ENCODE peak calls at places on chromosomes 5 and 9, in five cellular contexts. One of them, this sample, is unnamed.

GRCh38 chr9:133754187-133754586 is 16.0 kb upstream of the SARDH start:
- DNase-seq in stimulated activated CD4-positive, alpha-beta T cell treated with anti-CD3 and anti-CD28 coated beads, Interleukin-2, amount 100 ng/mL, for 48 hours: no peak
- DNase-seq in T-helper 17 cell: no peak
- DNase-seq in body of pancreas: no peak
- DNase-seq in HFF-Myc: no peak
- DNase-seq in this sample: no peak

GRCh38 chr5:179368016-179368805 is 22.9 kb upstream of the ADAMTS2 start:
- DNase-seq in T-helper 17 cell: no peak
- DNase-seq in stimulated activated CD4-positive, alpha-beta T cell treated with anti-CD3 and anti-CD28 coated beads, Interleukin-2, amount 100 ng/mL, for 48 hours: no peak
- DNase-seq in HFF-Myc: no peak
- DNase-seq in body of pancreas: no peak
- DNase-seq in this sample: no peak

GRCh38 chr5:78920604-78921003 is 64.5 kb downstream of the ARSB start:
- DNase-seq in T-helper 17 cell: no peak
- DNase-seq in body of pancreas: no peak
- DNase-seq in stimulated activated CD4-positive, alpha-beta T cell treated with anti-CD3 and anti-CD28 coated beads, Interleukin-2, amount 100 ng/mL, for 48 hours: no peak
- DNase-seq in HFF-Myc: peak
- DNase-seq in this sample: no peak

GRCh38 chr5:91332267-91333044 is 50.7 kb downstream of the ARRDC3 start:
- DNase-seq in T-helper 17 cell: no peak
- DNase-seq in stimulated activated CD4-positive, alpha-beta T cell treated with anti-CD3 and anti-CD28 coated beads, Interleukin-2, amount 100 ng/mL, for 48 hours: no peak
- DNase-seq in HFF-Myc: peak
- DNase-seq in body of pancreas: no peak
- DNase-seq in this sample: no peak

GRCh38 chr5:178546675-178547033 is 43.5 kb downstream of the COL23A1 start:
- DNase-seq in T-helper 17 cell: no peak
- DNase-seq in HFF-Myc: no peak
- DNase-seq in stimulated activated CD4-positive, alpha-beta T cell treated with anti-CD3 and anti-CD28 coated beads, Interleukin-2, amount 100 ng/mL, for 48 hours: no peak
- DNase-seq in body of pancreas: no peak
- DNase-seq in this sample: no peak

GRCh38 chr9:7653262-7653661 is 146.3 kb downstream of the DMAC1 start:
- DNase-seq in stimulated activated CD4-positive, alpha-beta T cell treated with anti-CD3 and anti-CD28 coated beads, Interleukin-2, amount 100 ng/mL, for 48 hours: no peak
- DNase-seq in body of pancreas: no peak
- DNase-seq in T-helper 17 cell: no peak
- DNase-seq in HFF-Myc: no peak
- DNase-seq in this sample: no peak

GRCh38 chr5:98513378-98513777 is 260.1 kb upstream of the RGMB start:
- DNase-seq in T-helper 17 cell: no peak
- DNase-seq in body of pancreas: peak
- DNase-seq in HFF-Myc: no peak
- DNase-seq in stimulated activated CD4-positive, alpha-beta T cell treated with anti-CD3 and anti-CD28 coated beads, Interleukin-2, amount 100 ng/mL, for 48 hours: no peak
- DNase-seq in this sample: no peak

GRCh38 chr9:131758972-131759647 is 19.2 kb upstream of the RAPGEF1 start:
- DNase-seq in HFF-Myc: no peak
- DNase-seq in body of pancreas: no peak
- DNase-seq in T-helper 17 cell: no peak
- DNase-seq in stimulated activated CD4-positive, alpha-beta T cell treated with anti-CD3 and anti-CD28 coated beads, Interleukin-2, amount 100 ng/mL, for 48 hours: no peak
- DNase-seq in this sample: no peak

GRCh38 chr9:79661926-79662552 is 90.3 kb downstream of the TLE4 start:
- DNase-seq in stimulated activated CD4-positive, alpha-beta T cell treated with anti-CD3 and anti-CD28 coated beads, Interleukin-2, amount 100 ng/mL, for 48 hours: no peak
- DNase-seq in body of pancreas: no peak
- DNase-seq in T-helper 17 cell: no peak
- DNase-seq in HFF-Myc: no peak
- DNase-seq in this sample: no peak

GRCh38 chr9:16106211-16106610 is 553.4 kb downstream of the CCDC171 start:
- DNase-seq in T-helper 17 cell: no peak
- DNase-seq in HFF-Myc: no peak
- DNase-seq in body of pancreas: no peak
- DNase-seq in stimulated activated CD4-positive, alpha-beta T cell treated with anti-CD3 and anti-CD28 coated beads, Interleukin-2, amount 100 ng/mL, for 48 hours: no peak
- DNase-seq in this sample: no peak

GRCh38 chr5:119229950-119230349 is 125.9 kb upstream of the TNFAIP8 start:
- DNase-seq in body of pancreas: no peak
- DNase-seq in T-helper 17 cell: no peak
- DNase-seq in HFF-Myc: no peak
- DNase-seq in stimulated activated CD4-positive, alpha-beta T cell treated with anti-CD3 and anti-CD28 coated beads, Interleukin-2, amount 100 ng/mL, for 48 hours: no peak
- DNase-seq in this sample: no peak

GRCh38 chr5:126462239-126463014 is 39.2 kb downstream of the GRAMD2B start:
- DNase-seq in stimulated activated CD4-positive, alpha-beta T cell treated with anti-CD3 and anti-CD28 coated beads, Interleukin-2, amount 100 ng/mL, for 48 hours: no peak
- DNase-seq in body of pancreas: no peak
- DNase-seq in HFF-Myc: no peak
- DNase-seq in T-helper 17 cell: no peak
- DNase-seq in this sample: no peak

GRCh38 chr5:150590979-150591411 is 49.5 kb upstream of the SYNPO start:
- DNase-seq in T-helper 17 cell: no peak
- DNase-seq in HFF-Myc: no peak
- DNase-seq in stimulated activated CD4-positive, alpha-beta T cell treated with anti-CD3 and anti-CD28 coated beads, Interleukin-2, amount 100 ng/mL, for 48 hours: no peak
- DNase-seq in body of pancreas: no peak
- DNase-seq in this sample: no peak

GRCh38 chr9:114804504-114804903 is 1.3 kb downstream of the TNFSF15 start:
- DNase-seq in T-helper 17 cell: no peak
- DNase-seq in HFF-Myc: peak
- DNase-seq in body of pancreas: peak
- DNase-seq in stimulated activated CD4-positive, alpha-beta T cell treated with anti-CD3 and anti-CD28 coated beads, Interleukin-2, amount 100 ng/mL, for 48 hours: no peak
- DNase-seq in this sample: peak

GRCh38 chr9:2389404-2389803 is 232.2 kb upstream of the VLDLR start:
- DNase-seq in T-helper 17 cell: no peak
- DNase-seq in HFF-Myc: no peak
- DNase-seq in stimulated activated CD4-positive, alpha-beta T cell treated with anti-CD3 and anti-CD28 coated beads, Interleukin-2, amount 100 ng/mL, for 48 hours: no peak
- DNase-seq in body of pancreas: no peak
- DNase-seq in this sample: no peak

GRCh38 chr9:73426226-73426625 is 274.6 kb downstream of the ANXA1 start:
- DNase-seq in T-helper 17 cell: no peak
- DNase-seq in body of pancreas: no peak
- DNase-seq in stimulated activated CD4-positive, alpha-beta T cell treated with anti-CD3 and anti-CD28 coated beads, Interleukin-2, amount 100 ng/mL, for 48 hours: no peak
- DNase-seq in HFF-Myc: no peak
- DNase-seq in this sample: no peak

GRCh38 chr5:154260224-154260859 is 69.8 kb downstream of the GALNT10 start:
- DNase-seq in HFF-Myc: no peak
- DNase-seq in body of pancreas: no peak
- DNase-seq in T-helper 17 cell: no peak
- DNase-seq in stimulated activated CD4-positive, alpha-beta T cell treated with anti-CD3 and anti-CD28 coated beads, Interleukin-2, amount 100 ng/mL, for 48 hours: no peak
- DNase-seq in this sample: no peak

GRCh38 chr9:128689820-128690683 is 1.0 kb downstream of the SET start:
- DNase-seq in T-helper 17 cell: peak
- DNase-seq in body of pancreas: peak
- DNase-seq in HFF-Myc: no peak
- DNase-seq in stimulated activated CD4-positive, alpha-beta T cell treated with anti-CD3 and anti-CD28 coated beads, Interleukin-2, amount 100 ng/mL, for 48 hours: peak
- DNase-seq in this sample: no peak

GRCh38 chr5:112960316-112960715 is 16.3 kb upstream of the DCP2 start:
- DNase-seq in HFF-Myc: no peak
- DNase-seq in body of pancreas: no peak
- DNase-seq in T-helper 17 cell: no peak
- DNase-seq in stimulated activated CD4-positive, alpha-beta T cell treated with anti-CD3 and anti-CD28 coated beads, Interleukin-2, amount 100 ng/mL, for 48 hours: no peak
- DNase-seq in this sample: no peak

GRCh38 chr5:59099270-59099994 is 516.6 kb downstream of the RAB3C start:
- DNase-seq in T-helper 17 cell: no peak
- DNase-seq in body of pancreas: no peak
- DNase-seq in HFF-Myc: no peak
- DNase-seq in stimulated activated CD4-positive, alpha-beta T cell treated with anti-CD3 and anti-CD28 coated beads, Interleukin-2, amount 100 ng/mL, for 48 hours: no peak
- DNase-seq in this sample: no peak

GRCh38 chr9:120692901-120693573 is 21.2 kb downstream of the MEGF9 start:
- DNase-seq in HFF-Myc: no peak
- DNase-seq in stimulated activated CD4-positive, alpha-beta T cell treated with anti-CD3 and anti-CD28 coated beads, Interleukin-2, amount 100 ng/mL, for 48 hours: no peak
- DNase-seq in body of pancreas: no peak
- DNase-seq in T-helper 17 cell: no peak
- DNase-seq in this sample: no peak

GRCh38 chr5:87260604-87261200 is 7.0 kb upstream of the RASA1 start:
- DNase-seq in T-helper 17 cell: no peak
- DNase-seq in HFF-Myc: no peak
- DNase-seq in stimulated activated CD4-positive, alpha-beta T cell treated with anti-CD3 and anti-CD28 coated beads, Interleukin-2, amount 100 ng/mL, for 48 hours: no peak
- DNase-seq in body of pancreas: no peak
- DNase-seq in this sample: no peak

GRCh38 chr5:79459626-79460025 is 54.3 kb downstream of the HOMER1 start:
- DNase-seq in T-helper 17 cell: no peak
- DNase-seq in stimulated activated CD4-positive, alpha-beta T cell treated with anti-CD3 and anti-CD28 coated beads, Interleukin-2, amount 100 ng/mL, for 48 hours: no peak
- DNase-seq in HFF-Myc: no peak
- DNase-seq in body of pancreas: no peak
- DNase-seq in this sample: no peak

GRCh38 chr5:74127377-74128338 is 501.7 kb downstream of the ARHGEF28 start:
- DNase-seq in HFF-Myc: no peak
- DNase-seq in body of pancreas: no peak
- DNase-seq in stimulated activated CD4-positive, alpha-beta T cell treated with anti-CD3 and anti-CD28 coated beads, Interleukin-2, amount 100 ng/mL, for 48 hours: no peak
- DNase-seq in T-helper 17 cell: no peak
- DNase-seq in this sample: no peak

GRCh38 chr5:131104169-131104775 is 60.8 kb downstream of the HINT1 start:
- DNase-seq in body of pancreas: no peak
- DNase-seq in stimulated activated CD4-positive, alpha-beta T cell treated with anti-CD3 and anti-CD28 coated beads, Interleukin-2, amount 100 ng/mL, for 48 hours: no peak
- DNase-seq in HFF-Myc: no peak
- DNase-seq in T-helper 17 cell: no peak
- DNase-seq in this sample: no peak

GRCh38 chr9:135975834-135976233 is 14.7 kb upstream of the UBAC1 start:
- DNase-seq in HFF-Myc: no peak
- DNase-seq in stimulated activated CD4-positive, alpha-beta T cell treated with anti-CD3 and anti-CD28 coated beads, Interleukin-2, amount 100 ng/mL, for 48 hours: no peak
- DNase-seq in T-helper 17 cell: no peak
- DNase-seq in body of pancreas: no peak
- DNase-seq in this sample: no peak

GRCh38 chr9:5644522-5644921 is 15.6 kb downstream of the RIC1 start:
- DNase-seq in HFF-Myc: no peak
- DNase-seq in body of pancreas: no peak
- DNase-seq in stimulated activated CD4-positive, alpha-beta T cell treated with anti-CD3 and anti-CD28 coated beads, Interleukin-2, amount 100 ng/mL, for 48 hours: no peak
- DNase-seq in T-helper 17 cell: no peak
- DNase-seq in this sample: no peak

GRCh38 chr5:133369161-133369783 is 243.1 kb downstream of the FSTL4 start:
- DNase-seq in body of pancreas: no peak
- DNase-seq in T-helper 17 cell: no peak
- DNase-seq in HFF-Myc: no peak
- DNase-seq in stimulated activated CD4-positive, alpha-beta T cell treated with anti-CD3 and anti-CD28 coated beads, Interleukin-2, amount 100 ng/mL, for 48 hours: no peak
- DNase-seq in this sample: no peak

GRCh38 chr5:169424956-169425318 is 124.0 kb upstream of the SLIT3 start:
- DNase-seq in T-helper 17 cell: no peak
- DNase-seq in HFF-Myc: no peak
- DNase-seq in stimulated activated CD4-positive, alpha-beta T cell treated with anti-CD3 and anti-CD28 coated beads, Interleukin-2, amount 100 ng/mL, for 48 hours: no peak
- DNase-seq in body of pancreas: no peak
- DNase-seq in this sample: no peak

GRCh38 chr5:77545285-77545684 is 53.2 kb upstream of the WDR41 start:
- DNase-seq in stimulated activated CD4-positive, alpha-beta T cell treated with anti-CD3 and anti-CD28 coated beads, Interleukin-2, amount 100 ng/mL, for 48 hours: no peak
- DNase-seq in body of pancreas: no peak
- DNase-seq in T-helper 17 cell: no peak
- DNase-seq in HFF-Myc: no peak
- DNase-seq in this sample: no peak

GRCh38 chr9:16676547-16676946 is 193.9 kb downstream of the BNC2 start:
- DNase-seq in HFF-Myc: no peak
- DNase-seq in T-helper 17 cell: no peak
- DNase-seq in body of pancreas: no peak
- DNase-seq in stimulated activated CD4-positive, alpha-beta T cell treated with anti-CD3 and anti-CD28 coated beads, Interleukin-2, amount 100 ng/mL, for 48 hours: no peak
- DNase-seq in this sample: no peak

GRCh38 chr9:120109242-120109641 is 470.7 kb downstream of the CDK5RAP2 start:
- DNase-seq in T-helper 17 cell: no peak
- DNase-seq in HFF-Myc: no peak
- DNase-seq in body of pancreas: no peak
- DNase-seq in stimulated activated CD4-positive, alpha-beta T cell treated with anti-CD3 and anti-CD28 coated beads, Interleukin-2, amount 100 ng/mL, for 48 hours: no peak
- DNase-seq in this sample: no peak

GRCh38 chr9:95336281-95336680 is 18.8 kb upstream of the FANCC start:
- DNase-seq in HFF-Myc: no peak
- DNase-seq in T-helper 17 cell: no peak
- DNase-seq in body of pancreas: no peak
- DNase-seq in stimulated activated CD4-positive, alpha-beta T cell treated with anti-CD3 and anti-CD28 coated beads, Interleukin-2, amount 100 ng/mL, for 48 hours: peak
- DNase-seq in this sample: no peak

GRCh38 chr5:78706825-78707224 is 58.3 kb upstream of the LHFPL2 start:
- DNase-seq in body of pancreas: no peak
- DNase-seq in T-helper 17 cell: no peak
- DNase-seq in HFF-Myc: no peak
- DNase-seq in stimulated activated CD4-positive, alpha-beta T cell treated with anti-CD3 and anti-CD28 coated beads, Interleukin-2, amount 100 ng/mL, for 48 hours: no peak
- DNase-seq in this sample: no peak

GRCh38 chr9:133004091-133005072 is 25.9 kb downstream of the GFI1B start:
- DNase-seq in stimulated activated CD4-positive, alpha-beta T cell treated with anti-CD3 and anti-CD28 coated beads, Interleukin-2, amount 100 ng/mL, for 48 hours: no peak
- DNase-seq in body of pancreas: no peak
- DNase-seq in T-helper 17 cell: no peak
- DNase-seq in HFF-Myc: no peak
- DNase-seq in this sample: no peak